ENCODE peak calls at places on chromosomes 13 and 19, in four cellular contexts. M, K, B and P are unnamed samples.

GRCh38 chr13:30870049-30870884 is 35.8 kb upstream of the MEDAG start:
- DNase-seq in M (peak; percentile 75), K (peak; percentile 42), B (no peak), P (no peak)

GRCh38 chr13:42733046-42733445 is 48.3 kb upstream of the FAM216B start:
- DNase-seq in M (no peak), K (no peak), B (no peak), P (no peak)

GRCh38 chr19:1522838-1523237 is 1.0 kb upstream of the PLK5 start:
- DNase-seq in M (no peak), K (no peak), B (no peak), P (no peak)

GRCh38 chr19:46841458-46842083 is 9.1 kb downstream of the AP2S1 start:
- DNase-seq in M (no peak), K (no peak), B (no peak), P (no peak)

GRCh38 chr13:111006508-111007031 is 91.7 kb upstream of the ANKRD10 start:
- DNase-seq in M (no peak), K (peak; percentile 1), B (no peak), P (peak; percentile 90)

GRCh38 chr19:58204566-58204965 is 21.7 kb downstream of the ZNF274 start:
- DNase-seq in M (no peak), K (no peak), B (no peak), P (no peak)

GRCh38 chr19:35140207-35140897 is 1.7 kb downstream of the FXYD1 start:
- DNase-seq in M (no peak), K (no peak), B (no peak), P (no peak)

GRCh38 chr19:33963514-33963913 is 166.8 kb downstream of the KCTD15 start:
- DNase-seq in M (no peak), K (no peak), B (no peak), P (no peak)

GRCh38 chr13:106917673-106918652 is 350.0 kb upstream of the ARGLU1 start:
- DNase-seq in M (peak; percentile 28), K (peak; percentile 81), B (peak; percentile 76), P (peak; percentile 66)

GRCh38 chr19:5587661-5588060 is 19.9 kb upstream of the TINCR start:
- DNase-seq in M (no peak), K (no peak), B (no peak), P (no peak)

GRCh38 chr19:45515081-45515624 is 7.9 kb downstream of the VASP start:
- DNase-seq in M (no peak), K (no peak), B (peak; percentile 78), P (no peak)

GRCh38 chr19:2977001-2977685 is at the start of gene TLE6:
- DNase-seq in M (peak; percentile 97), K (peak; percentile 93), B (peak; percentile 97), P (peak; percentile 99)

GRCh38 chr19:2978467-2978767 is 1.1 kb downstream of the TLE6 start:
- DNase-seq in M (no peak), K (no peak), B (no peak), P (no peak)

GRCh38 chr19:2974342-2974932 is 2.9 kb upstream of the TLE6 start:
- DNase-seq in M (peak; percentile 37), K (no peak), B (peak; percentile 64), P (no peak)

GRCh38 chr19:2976609-2977000 is 759 bp upstream of the TLE6 start:
- DNase-seq in M (no peak), K (no peak), B (no peak), P (no peak)

GRCh38 chr19:2977686-2978466 is 512 bp downstream of the TLE6 start:
- DNase-seq in M (no peak), K (no peak), B (no peak), P (peak; percentile 63)
- H3K4me3 ChIP-seq in M (no peak overlapping the region), K (no peak overlapping the region), B (peak overlapping the region; percentile 52), P (peak overlapping the region; percentile 60)

DNA sequence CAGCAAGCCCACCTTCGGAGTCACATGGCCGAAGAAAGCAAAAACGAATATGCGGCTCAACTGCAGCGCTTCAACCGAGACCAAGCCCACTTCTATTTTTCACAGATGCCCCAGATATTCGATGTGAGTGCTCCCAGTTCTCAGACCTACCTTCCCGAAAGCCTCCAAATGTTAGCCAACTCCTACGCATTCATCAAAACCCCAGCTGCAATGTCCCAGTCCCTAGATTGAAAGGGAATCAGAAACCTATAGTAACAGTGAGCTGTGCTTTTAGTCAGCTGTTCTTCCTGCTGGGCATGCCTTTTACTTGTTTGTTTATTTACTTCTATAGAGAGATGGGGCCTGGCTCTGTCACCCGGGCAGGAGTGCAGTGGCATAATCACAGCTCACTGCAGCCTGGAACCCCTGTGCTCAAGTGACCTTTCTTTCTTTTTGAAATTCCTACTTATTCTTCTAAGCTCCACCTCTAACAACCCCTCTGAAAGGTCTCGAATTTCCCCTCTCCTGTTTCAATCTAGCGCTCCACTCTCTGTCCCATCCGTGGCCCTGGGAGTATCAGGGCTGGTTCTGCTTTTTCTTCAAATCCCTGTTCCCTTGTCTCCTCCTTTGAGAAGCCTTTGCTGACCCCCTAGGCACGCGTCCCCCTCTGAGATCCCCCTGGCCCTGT is 4.4 kb downstream of the TRIP10 start:
- DNase-seq in M (no peak), K (peak; percentile 58), B (peak; percentile 11), P (no peak)
- H3K27ac ChIP-seq in M (no peak overlapping the region), K (peak overlapping the region; percentile 92), B (peak overlapping the region; percentile 82), P (peak overlapping the region; percentile 57)

GRCh38 chr13:114041493-114041892 is 67.6 kb upstream of the C13orf46 start:
- DNase-seq in M (no peak), K (no peak), B (no peak), P (no peak)

GRCh38 chr13:114039471-114040141 is 65.7 kb upstream of the C13orf46 start:
- DNase-seq in M (no peak), K (no peak), B (no peak), P (no peak)

GRCh38 chr13:114043421-114044053 is 69.7 kb upstream of the C13orf46 start:
- DNase-seq in M (no peak), K (peak; percentile 29), B (peak; percentile 74), P (peak; percentile 26)

GRCh38 chr13:114044486-114044885 is 70.6 kb upstream of the C13orf46 start:
- DNase-seq in M (peak; percentile 19), K (no peak), B (no peak), P (no peak)

GRCh38 chr13:114042066-114042815 is 68.4 kb upstream of the C13orf46 start:
- DNase-seq in M (no peak), K (no peak), B (no peak), P (no peak)
- H3K36me3 ChIP-seq in M (peaks cover 34% of the 10 kb centered on the region), K (peaks cover 22% of the 10 kb centered on the region), B (peaks cover 21% of the 10 kb centered on the region), P (no peaks in the 10 kb centered on the region)

DNA sequence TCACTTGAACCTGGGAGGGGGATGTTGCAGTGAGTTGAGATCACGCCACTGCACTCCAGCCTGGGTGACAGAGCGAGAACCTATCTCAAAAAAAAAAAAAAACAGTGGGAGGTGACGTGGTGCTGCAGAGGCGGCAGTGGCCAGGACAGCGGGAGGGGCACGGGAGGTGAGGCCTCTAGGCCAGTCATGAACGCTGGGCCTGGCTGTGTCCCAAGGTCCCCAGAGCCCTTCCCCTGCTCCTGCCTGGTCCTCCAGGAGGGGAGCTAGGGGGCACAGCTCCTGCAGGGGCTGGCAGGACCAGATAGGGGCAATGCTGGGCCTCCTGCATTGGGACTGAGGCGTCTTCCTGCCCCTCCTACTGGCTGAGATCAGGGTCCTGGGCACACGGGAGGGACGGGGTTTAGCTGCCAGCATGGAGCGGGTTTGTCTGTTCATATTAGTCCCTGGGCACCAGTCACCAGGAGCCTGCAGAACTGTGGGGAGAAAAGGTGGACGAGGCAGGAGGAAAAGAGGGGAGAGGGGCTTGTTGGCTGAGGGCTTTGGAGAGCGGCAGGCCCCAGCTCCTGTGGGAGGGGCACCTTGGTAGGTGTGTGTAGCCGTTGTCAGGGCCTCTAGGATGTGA is 4.5 kb downstream of the MAP2K7 start:
- DNase-seq in M (no peak), K (no peak), B (no peak), P (peak; percentile 42)
- H3K4me3 ChIP-seq in M (no peak overlapping the region), K (no peak overlapping the region), B (no peak overlapping the region), P (no peak overlapping the region)

GRCh38 chr19:40786060-40787037 is 8.3 kb downstream of the RAB4B start:
- DNase-seq in M (no peak), K (no peak), B (no peak), P (no peak)
- H3K27ac ChIP-seq in M (no peak overlapping the region), K (no peak overlapping the region), B (no peak overlapping the region), P (no peak overlapping the region)

DNA sequence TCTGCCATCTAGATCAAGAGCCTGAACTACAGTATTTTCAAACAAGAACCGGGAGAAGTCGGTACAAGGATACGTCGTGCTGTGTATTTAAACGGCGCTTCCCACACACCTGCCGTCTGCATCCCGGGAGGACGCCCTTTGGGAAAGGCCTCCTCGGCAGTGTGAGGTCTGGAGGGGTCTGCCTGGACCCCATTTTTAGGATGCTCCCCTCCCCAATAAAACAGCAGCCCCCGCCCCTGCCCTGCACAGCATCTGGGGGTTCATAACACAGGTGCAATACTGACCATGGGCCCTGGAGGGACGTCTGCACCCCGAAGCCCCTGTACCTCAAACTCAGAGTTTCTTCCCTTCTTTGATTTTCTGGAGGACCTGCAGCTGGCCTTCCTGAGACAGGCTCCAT is 4.1 kb upstream of the C13orf46 start:
- DNase-seq in M (no peak), K (no peak), B (peak; percentile 32), P (no peak)
- H3K36me3 ChIP-seq in M (peaks cover 72% of the 10 kb centered on the region), K (peaks cover 82% of the 10 kb centered on the region), B (peaks cover 57% of the 10 kb centered on the region), P (no peaks in the 10 kb centered on the region)

GRCh38 chr19:39306075-39306474 is 9.9 kb downstream of the IFNL1 start:
- DNase-seq in M (no peak), K (no peak), B (no peak), P (no peak)

GRCh38 chr19:39304701-39305571 is 8.7 kb downstream of the IFNL1 start:
- DNase-seq in M (no peak), K (no peak), B (no peak), P (no peak)

GRCh38 chr19:39308531-39309304 is 11.9 kb downstream of the LRFN1 start:
- DNase-seq in M (no peak), K (no peak), B (no peak), P (no peak)

GRCh38 chr19:39307822-39308530 is 11.8 kb downstream of the IFNL1 start:
- DNase-seq in M (no peak), K (no peak), B (no peak), P (no peak)

GRCh38 chr19:39307233-39307821 is 11.1 kb downstream of the IFNL1 start:
- DNase-seq in M (no peak), K (no peak), B (peak; percentile 64), P (no peak)
- H3K4me3 ChIP-seq in M (no peak overlapping the region), K (peak overlapping the region; percentile 22), B (peak overlapping the region; percentile 34), P (no peak overlapping the region)